ENCODE peak calls at places on chromosomes 4 and X, in six cellular contexts. X is kidney tubule cell; Q is A172; K is activated T-cell treated with anti-CD3 and anti-CD28 coated beads, Interleukin-2, amount 50 U/mL, for 72 hours; A is IMR-90; B is EH. L is an unnamed sample.

GRCh38 chr4:32748498-32748897 is 2028.3 kb downstream of the PCDH7 start:
- DNase-seq in B (no peak), K (no peak), Q (no peak), A (no peak), X (peak; percentile 23), L (no peak)

GRCh38 chr4:28146191-28146590 is 1285.5 kb downstream of the STIM2 start:
- DNase-seq in B (no peak), X (peak; percentile 42), K (no peak), A (no peak), Q (no peak), L (no peak)

GRCh38 chr4:6308890-6309643 is 39.4 kb downstream of the WFS1 start:
- DNase-seq in A (no peak), X (peak; percentile 16), K (peak; percentile 23), Q (no peak), B (no peak), L (no peak)

GRCh38 chr4:72326692-72327632 is 242.1 kb downstream of the ADAMTS3 start:
- DNase-seq in B (peak; percentile 46), Q (peak; percentile 18), A (peak; percentile 42), K (no peak), X (peak; percentile 61), L (no peak)

GRCh38 chr4:122364700-122365404 is 14.0 kb upstream of the ADAD1 start:
- DNase-seq in A (no peak), K (no peak), X (no peak), B (no peak), Q (no peak), L (no peak)

GRCh38 chr4:54971474-54971950 is 153.9 kb downstream of the KDR start:
- DNase-seq in Q (peak; percentile 44), K (no peak), A (peak; percentile 53), X (peak; percentile 57), B (peak; percentile 60), L (no peak)

GRCh38 chr4:154928640-154929257 is 147.7 kb downstream of the RBM46 start:
- DNase-seq in A (peak; percentile 55), K (no peak), X (peak; percentile 43), Q (peak; percentile 4), B (peak; percentile 13), L (no peak)

GRCh38 chr4:176927664-176928063 is 134.9 kb upstream of the VEGFC start:
- DNase-seq in X (peak; percentile 77), B (peak; percentile 91), A (peak; percentile 94), K (no peak), Q (peak; percentile 66), L (peak; percentile 79)

GRCh38 chrX:109830704-109831206 is 97.7 kb upstream of the ACSL4 start:
- DNase-seq in K (no peak), Q (no peak), X (peak; percentile 88), B (peak; percentile 58), A (peak; percentile 75), L (peak; percentile 69)

GRCh38 chrX:106955004-106955772 is 35.0 kb downstream of the CLDN2 start:
- DNase-seq in A (peak; percentile 48), Q (no peak), K (no peak), B (peak; percentile 64), X (peak; percentile 20), L (peak; percentile 57)

GRCh38 chrX:136584545-136584944 is 52.5 kb downstream of the VGLL1 start:
- DNase-seq in A (no peak), B (no peak), K (peak; percentile 32), X (no peak), Q (no peak), L (no peak)

GRCh38 chr4:55183926-55184599 is 58.7 kb upstream of the KDR start:
- DNase-seq in A (peak; percentile 97), Q (peak; percentile 94), X (peak; percentile 96), K (no peak), B (peak; percentile 92), L (peak; percentile 49)

GRCh38 chr4:147518846-147519767 is 38.2 kb downstream of the EDNRA start:
- DNase-seq in A (peak; percentile 86), X (peak; percentile 71), K (peak; percentile 46), Q (peak; percentile 65), B (peak; percentile 78), L (peak; percentile 23)

GRCh38 chr4:147772056-147772455 is 40.2 kb downstream of the ARHGAP10 start:
- DNase-seq in B (no peak), A (no peak), K (no peak), X (no peak), Q (no peak), L (no peak)

GRCh38 chr4:20203508-20203907 is 48.2 kb upstream of the SLIT2 start:
- DNase-seq in K (no peak), B (peak; percentile 99), A (peak; percentile 92), X (peak; percentile 2), Q (peak; percentile 88), L (no peak)

GRCh38 chrX:78573630-78574029 is 85.5 kb downstream of the RTL3 start:
- DNase-seq in X (no peak), K (no peak), B (no peak), A (no peak), Q (no peak), L (no peak)

GRCh38 chrX:154548028-154548316 is 552 bp downstream of the IKBKG start:
- DNase-seq in Q (no peak), B (peak; percentile 47), K (no peak), A (peak; percentile 26), X (no peak), L (no peak)

GRCh38 chrX:45803383-45803921 is 602.8 kb upstream of the DIPK2B start:
- DNase-seq in K (peak; percentile 66), Q (peak; percentile 85), X (peak; percentile 93), A (peak; percentile 94), B (peak; percentile 92), L (peak; percentile 35)

GRCh38 chr4:105140684-105141490 is 5.8 kb upstream of the TET2 start:
- DNase-seq in A (no peak), Q (no peak), B (peak; percentile 43), K (peak; percentile 23), X (peak; percentile 38), L (no peak)

GRCh38 chrX:100368167-100368566 is 41.9 kb downstream of the PCDH19 start:
- DNase-seq in B (peak; percentile 2), A (peak; percentile 0), Q (no peak), X (peak; percentile 31), K (peak; percentile 3), L (peak; percentile 68)